ENCODE peak calls at places on chromosomes 16 and 17, in six cellular contexts. One of them, this sample, is unnamed. For H3K4me1, the result is how much of the 10 kb centered on the place peaks cover.

GRCh38 chr17:38733315-38734234 is 3.4 kb downstream of the CISD3 start:
- DNase-seq in upper lobe of right lung: no peak
- DNase-seq in adrenal gland: no peak
- DNase-seq in naive thymus-derived CD4-positive, alpha-beta T cell: no peak
- DNase-seq in endodermal cell: peak
- DNase-seq in hepatocyte: no peak
- DNase-seq in this sample: no peak

GRCh38 chr17:42655528-42655927 is 3.6 kb upstream of the TUBG2 start:
- DNase-seq in upper lobe of right lung: no peak
- DNase-seq in adrenal gland: no peak
- DNase-seq in naive thymus-derived CD4-positive, alpha-beta T cell: no peak
- DNase-seq in endodermal cell: no peak
- DNase-seq in hepatocyte: no peak
- DNase-seq in this sample: peak

GRCh38 chr16:53692146-53692545 is 11.5 kb downstream of the RPGRIP1L start:
- DNase-seq in upper lobe of right lung: no peak
- DNase-seq in adrenal gland: no peak
- DNase-seq in naive thymus-derived CD4-positive, alpha-beta T cell: no peak
- DNase-seq in endodermal cell: peak
- DNase-seq in hepatocyte: peak
- DNase-seq in this sample: no peak

GRCh38 chr17:27072885-27073284 is 221.0 kb upstream of the WSB1 start:
- DNase-seq in upper lobe of right lung: no peak
- DNase-seq in adrenal gland: no peak
- DNase-seq in naive thymus-derived CD4-positive, alpha-beta T cell: no peak
- DNase-seq in endodermal cell: no peak
- DNase-seq in hepatocyte: no peak
- DNase-seq in this sample: no peak

GRCh38 chr16:57054338-57054737 is 38.0 kb upstream of the CPNE2 start:
- DNase-seq in upper lobe of right lung: no peak
- DNase-seq in adrenal gland: no peak
- DNase-seq in naive thymus-derived CD4-positive, alpha-beta T cell: no peak
- DNase-seq in endodermal cell: no peak
- DNase-seq in hepatocyte: no peak
- DNase-seq in this sample: no peak

GRCh38 chr17:72381597-72382397 is 261.0 kb downstream of the SOX9 start:
- DNase-seq in upper lobe of right lung: no peak
- DNase-seq in adrenal gland: no peak
- DNase-seq in naive thymus-derived CD4-positive, alpha-beta T cell: no peak
- DNase-seq in endodermal cell: peak
- DNase-seq in hepatocyte: no peak
- DNase-seq in this sample: no peak

GRCh38 chr16:50644730-50645129 is 36.4 kb downstream of the SNX20 start:
- DNase-seq in upper lobe of right lung: no peak
- DNase-seq in adrenal gland: peak
- DNase-seq in naive thymus-derived CD4-positive, alpha-beta T cell: peak
- DNase-seq in endodermal cell: peak
- DNase-seq in hepatocyte: peak
- DNase-seq in this sample: no peak

GRCh38 chr16:24156777-24157176 is 99.4 kb upstream of the CACNG3 start:
- DNase-seq in upper lobe of right lung: no peak
- DNase-seq in adrenal gland: no peak
- DNase-seq in naive thymus-derived CD4-positive, alpha-beta T cell: no peak
- DNase-seq in endodermal cell: no peak
- DNase-seq in hepatocyte: no peak
- DNase-seq in this sample: no peak

GRCh38 chr17:38910325-38910724 is 15.1 kb upstream of the LASP1NB start:
- DNase-seq in upper lobe of right lung: peak
- DNase-seq in adrenal gland: peak
- DNase-seq in naive thymus-derived CD4-positive, alpha-beta T cell: no peak
- DNase-seq in endodermal cell: peak
- DNase-seq in hepatocyte: no peak
- DNase-seq in this sample: no peak

GRCh38 chr16:49543315-49543946 is 169.8 kb downstream of the C16orf78 start:
- DNase-seq in upper lobe of right lung: no peak
- DNase-seq in adrenal gland: no peak
- DNase-seq in naive thymus-derived CD4-positive, alpha-beta T cell: no peak
- DNase-seq in endodermal cell: no peak
- DNase-seq in hepatocyte: no peak
- DNase-seq in this sample: no peak

GRCh38 chr16:75250809-75251279 is 580 bp downstream of the BCAR1 start:
- DNase-seq in upper lobe of right lung: peak
- DNase-seq in adrenal gland: no peak
- DNase-seq in naive thymus-derived CD4-positive, alpha-beta T cell: no peak
- DNase-seq in endodermal cell: peak
- DNase-seq in hepatocyte: peak
- DNase-seq in this sample: peak

GRCh38 chr17:57519199-57519598 is 225.9 kb downstream of the CCDC182 start:
- DNase-seq in upper lobe of right lung: no peak
- DNase-seq in adrenal gland: no peak
- DNase-seq in naive thymus-derived CD4-positive, alpha-beta T cell: no peak
- DNase-seq in endodermal cell: peak
- DNase-seq in hepatocyte: peak
- DNase-seq in this sample: no peak

GRCh38 chr16:31108035-31108793 is at the start of gene BCKDK:
- DNase-seq in upper lobe of right lung: peak
- DNase-seq in adrenal gland: peak
- DNase-seq in naive thymus-derived CD4-positive, alpha-beta T cell: peak
- DNase-seq in endodermal cell: peak
- DNase-seq in hepatocyte: peak
- DNase-seq in this sample: peak

GRCh38 chr16:25996052-25996451 is 304.3 kb downstream of the HS3ST4 start:
- DNase-seq in upper lobe of right lung: no peak
- DNase-seq in adrenal gland: no peak
- DNase-seq in naive thymus-derived CD4-positive, alpha-beta T cell: no peak
- DNase-seq in endodermal cell: no peak
- DNase-seq in hepatocyte: no peak
- DNase-seq in this sample: no peak

GRCh38 chr17:18041776-18042175 is 2.6 kb downstream of the GID4 start:
- DNase-seq in upper lobe of right lung: no peak
- DNase-seq in adrenal gland: no peak
- DNase-seq in naive thymus-derived CD4-positive, alpha-beta T cell: no peak
- DNase-seq in endodermal cell: no peak
- DNase-seq in hepatocyte: no peak
- DNase-seq in this sample: no peak

GRCh38 chr17:64355536-64356303 is 34.9 kb downstream of the PECAM1 start:
- DNase-seq in upper lobe of right lung: peak
- DNase-seq in adrenal gland: no peak
- DNase-seq in naive thymus-derived CD4-positive, alpha-beta T cell: no peak
- DNase-seq in endodermal cell: no peak
- DNase-seq in hepatocyte: no peak
- DNase-seq in this sample: no peak

GRCh38 chr17:73401911-73402310 is 90.1 kb upstream of the CDC42EP4 start:
- DNase-seq in upper lobe of right lung: no peak
- DNase-seq in adrenal gland: peak
- DNase-seq in naive thymus-derived CD4-positive, alpha-beta T cell: no peak
- DNase-seq in endodermal cell: peak
- DNase-seq in hepatocyte: no peak
- DNase-seq in this sample: no peak

GRCh38 chr16:27822529-27823437 is 240.7 kb downstream of the GSG1L start:
- DNase-seq in upper lobe of right lung: peak
- DNase-seq in adrenal gland: no peak
- DNase-seq in naive thymus-derived CD4-positive, alpha-beta T cell: no peak
- DNase-seq in endodermal cell: peak
- DNase-seq in hepatocyte: peak
- DNase-seq in this sample: no peak

GRCh38 chr17:75371339-75371738 is 34.1 kb downstream of the GRB2 start:
- DNase-seq in upper lobe of right lung: no peak
- DNase-seq in adrenal gland: no peak
- DNase-seq in naive thymus-derived CD4-positive, alpha-beta T cell: no peak
- DNase-seq in endodermal cell: no peak
- DNase-seq in hepatocyte: no peak
- DNase-seq in this sample: no peak

GRCh38 chr17:62716834-62717588 is 89.5 kb downstream of the MRC2 start:
- DNase-seq in upper lobe of right lung: no peak
- DNase-seq in adrenal gland: peak
- DNase-seq in naive thymus-derived CD4-positive, alpha-beta T cell: no peak
- DNase-seq in endodermal cell: peak
- DNase-seq in hepatocyte: no peak
- DNase-seq in this sample: no peak

GRCh38 chr16:49482690-49483089 is 109.1 kb downstream of the C16orf78 start:
- DNase-seq in upper lobe of right lung: peak
- DNase-seq in adrenal gland: no peak
- DNase-seq in naive thymus-derived CD4-positive, alpha-beta T cell: no peak
- DNase-seq in endodermal cell: no peak
- DNase-seq in hepatocyte: no peak
- DNase-seq in this sample: no peak

GRCh38 chr16:14401839-14402115 is 228.3 kb downstream of the PARN start:
- DNase-seq in upper lobe of right lung: no peak
- DNase-seq in adrenal gland: no peak
- DNase-seq in naive thymus-derived CD4-positive, alpha-beta T cell: no peak
- DNase-seq in endodermal cell: no peak
- DNase-seq in hepatocyte: peak
- DNase-seq in this sample: no peak

GRCh38 chr17:62882878-62883277 is 74.8 kb upstream of the MARCHF10 start:
- DNase-seq in upper lobe of right lung: no peak
- DNase-seq in adrenal gland: no peak
- DNase-seq in naive thymus-derived CD4-positive, alpha-beta T cell: no peak
- DNase-seq in endodermal cell: peak
- DNase-seq in hepatocyte: no peak
- DNase-seq in this sample: no peak

DNA sequence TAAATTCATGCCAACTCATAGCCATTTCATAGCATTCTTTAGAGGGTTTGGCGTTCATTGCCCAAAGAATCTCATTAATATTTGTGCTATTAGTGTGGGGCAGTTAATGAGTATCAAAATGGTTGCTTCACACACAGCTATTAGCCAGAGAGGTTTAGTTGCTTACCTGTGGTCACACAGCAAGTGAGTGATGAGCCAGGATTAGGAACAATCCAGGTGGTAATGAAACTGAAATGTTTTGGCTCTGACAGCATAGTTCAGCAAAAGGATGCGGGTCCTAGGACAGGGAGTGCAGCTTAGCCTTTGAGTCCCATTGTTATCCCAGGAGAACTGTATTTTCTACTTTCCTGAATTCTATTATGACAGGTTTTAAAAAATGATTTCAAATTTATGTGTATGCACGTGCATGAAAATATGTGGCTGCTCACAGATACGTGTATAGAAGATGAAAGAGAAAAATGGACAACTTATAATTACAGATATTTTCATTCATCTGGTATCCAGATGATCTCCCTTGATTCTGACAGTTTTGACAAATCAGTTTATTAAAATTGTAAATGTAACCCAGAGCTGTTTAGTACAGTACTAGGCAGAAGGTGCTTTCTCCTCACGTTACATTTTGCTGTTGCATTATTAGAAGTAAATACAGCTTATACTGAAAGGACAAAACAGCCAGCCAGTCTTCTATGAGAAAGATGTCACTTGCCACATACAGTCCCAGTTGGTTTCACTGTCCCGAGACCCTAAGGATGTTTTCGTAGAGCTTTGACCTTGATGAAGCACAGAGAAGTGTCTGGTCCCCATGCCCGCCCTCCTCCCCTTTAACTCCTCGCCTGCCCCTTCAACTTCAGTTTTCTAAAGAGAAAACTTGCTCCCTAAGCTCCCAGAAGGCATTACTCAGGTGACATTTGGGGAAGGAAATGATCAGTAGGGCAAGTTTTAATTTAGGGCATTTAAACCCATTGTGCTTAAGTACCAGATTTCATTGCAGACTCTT is 99.8 kb upstream of the TBX2 start:
- DNase-seq in upper lobe of right lung: no peak
- DNase-seq in adrenal gland: no peak
- DNase-seq in naive thymus-derived CD4-positive, alpha-beta T cell: no peak
- DNase-seq in endodermal cell: no peak
- DNase-seq in hepatocyte: no peak
- DNase-seq in this sample: no peak
- H3K27ac ChIP-seq in upper lobe of right lung: no peak
- H3K27ac ChIP-seq in adrenal gland: no peak
- H3K27ac ChIP-seq in naive thymus-derived CD4-positive, alpha-beta T cell: no peak
- H3K27ac ChIP-seq in endodermal cell: no peak
- H3K27ac ChIP-seq in hepatocyte: no peak
- H3K27ac ChIP-seq in this sample: no peak

DNA sequence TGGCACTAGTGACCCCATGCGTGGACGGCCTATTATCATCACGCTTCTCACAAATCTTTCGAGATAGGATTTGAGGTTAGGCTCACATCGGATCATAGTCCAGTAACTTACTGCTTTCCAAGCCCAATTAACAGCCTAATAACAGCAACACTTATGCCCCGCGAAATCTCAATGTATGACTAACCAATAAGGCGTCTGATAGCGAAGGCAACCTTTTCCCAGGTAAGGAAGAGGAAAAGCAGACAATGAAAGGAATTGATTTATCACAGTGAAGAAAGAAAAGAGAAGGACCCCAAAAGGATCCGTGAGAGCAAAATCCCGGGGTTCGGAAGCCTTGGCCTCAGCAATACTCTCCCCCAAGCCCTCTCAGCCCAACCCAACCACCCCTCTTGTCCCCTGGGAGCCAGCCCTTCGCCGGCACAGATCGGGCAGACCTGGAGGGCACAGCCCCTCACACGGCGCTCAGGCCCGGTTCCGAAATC is 567 bp downstream of the GPATCH8 start:
- DNase-seq in upper lobe of right lung: no peak
- DNase-seq in adrenal gland: peak
- DNase-seq in naive thymus-derived CD4-positive, alpha-beta T cell: no peak
- DNase-seq in endodermal cell: no peak
- DNase-seq in hepatocyte: peak
- DNase-seq in this sample: no peak
- H3K4me1 ChIP-seq in upper lobe of right lung: under half
- H3K4me1 ChIP-seq in adrenal gland: under half
- H3K4me1 ChIP-seq in naive thymus-derived CD4-positive, alpha-beta T cell: under half
- H3K4me1 ChIP-seq in endodermal cell: under half
- H3K4me1 ChIP-seq in hepatocyte: under half
- H3K4me1 ChIP-seq in this sample: under half

GRCh38 chr16:58124601-58124915 is 4.6 kb downstream of the CFAP20 start:
- DNase-seq in upper lobe of right lung: no peak
- DNase-seq in adrenal gland: no peak
- DNase-seq in naive thymus-derived CD4-positive, alpha-beta T cell: no peak
- DNase-seq in endodermal cell: no peak
- DNase-seq in hepatocyte: no peak
- DNase-seq in this sample: no peak
- H3K27ac ChIP-seq in upper lobe of right lung: no peak
- H3K27ac ChIP-seq in adrenal gland: peak
- H3K27ac ChIP-seq in naive thymus-derived CD4-positive, alpha-beta T cell: no peak
- H3K27ac ChIP-seq in endodermal cell: no peak
- H3K27ac ChIP-seq in hepatocyte: no peak
- H3K27ac ChIP-seq in this sample: no peak

DNA sequence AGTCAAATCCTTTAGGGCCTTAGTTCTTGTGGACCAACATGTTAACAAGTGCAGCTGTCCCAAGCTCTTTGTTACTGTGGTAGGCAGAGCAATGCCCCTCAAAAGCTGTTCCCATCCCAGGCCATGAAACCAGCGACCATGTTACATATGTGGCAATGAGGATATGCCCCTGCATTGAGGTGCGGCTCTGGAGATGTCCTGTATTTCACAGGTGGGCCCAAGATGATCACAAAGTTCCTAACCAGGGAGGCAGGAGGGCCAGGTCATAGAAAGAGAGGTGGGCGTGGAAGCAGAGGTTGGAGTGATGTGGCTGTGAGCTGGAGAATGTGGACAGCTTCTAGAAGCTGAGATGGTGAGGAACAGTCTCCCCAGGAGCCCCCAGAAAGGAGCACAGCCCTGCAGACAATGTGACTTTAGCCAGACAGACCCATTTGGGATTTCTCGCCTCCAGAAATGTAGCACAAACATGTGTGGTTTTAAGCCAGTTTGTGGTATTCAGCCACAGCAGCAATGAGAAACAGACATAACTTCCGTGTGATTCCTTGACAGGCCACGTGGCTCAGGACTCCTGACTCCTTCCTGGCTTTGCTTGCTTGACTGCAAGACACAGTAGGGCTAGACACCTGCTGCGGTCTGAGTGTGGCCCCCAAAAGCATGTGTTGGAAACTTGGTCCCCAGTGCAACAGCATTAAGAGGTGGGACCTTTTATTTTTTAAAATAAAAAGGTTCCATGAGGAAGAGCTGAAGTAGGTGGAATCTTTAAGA is 778.3 kb downstream of the KCNJ18 start:
- DNase-seq in upper lobe of right lung: no peak
- DNase-seq in adrenal gland: no peak
- DNase-seq in naive thymus-derived CD4-positive, alpha-beta T cell: no peak
- DNase-seq in endodermal cell: no peak
- DNase-seq in hepatocyte: no peak
- DNase-seq in this sample: no peak
- H3K4me1 ChIP-seq in upper lobe of right lung: under half
- H3K4me1 ChIP-seq in adrenal gland: under half
- H3K4me1 ChIP-seq in naive thymus-derived CD4-positive, alpha-beta T cell: under half
- H3K4me1 ChIP-seq in endodermal cell: under half
- H3K4me1 ChIP-seq in hepatocyte: under half
- H3K4me1 ChIP-seq in this sample: under half